ENCODE peak calls at places on chromosomes 7 and 10, in ten cellular contexts. One of them, this sample, is unnamed. For H3K4me1 and H3K36me3, the result is how much of the 10 kb centered on the place peaks cover.

GRCh38 chr7:129865932-129866214 is 86.9 kb downstream of the UBE2H start:
- DNase-seq in testis: no peak
- DNase-seq in psoas muscle: no peak
- DNase-seq in PC-3: no peak
- DNase-seq in colonic mucosa: no peak
- DNase-seq in astrocyte: no peak
- DNase-seq in left ventricle myocardium inferior: no peak
- DNase-seq in tibial artery: no peak
- DNase-seq in Peyer's patch: no peak
- DNase-seq in CD4-positive, alpha-beta memory T cell: no peak
- DNase-seq in this sample: no peak

GRCh38 chr7:156722427-156722826 is 81.9 kb downstream of the RNF32 start:
- DNase-seq in Peyer's patch: no peak
- DNase-seq in astrocyte: peak
- DNase-seq in CD4-positive, alpha-beta memory T cell: no peak
- DNase-seq in colonic mucosa: no peak
- DNase-seq in left ventricle myocardium inferior: no peak
- DNase-seq in testis: no peak
- DNase-seq in psoas muscle: no peak
- DNase-seq in tibial artery: no peak
- DNase-seq in PC-3: no peak
- DNase-seq in this sample: no peak

GRCh38 chr10:61139230-61139928 is 195.4 kb upstream of the RHOBTB1 start:
- DNase-seq in astrocyte: no peak
- DNase-seq in colonic mucosa: no peak
- DNase-seq in psoas muscle: no peak
- DNase-seq in CD4-positive, alpha-beta memory T cell: no peak
- DNase-seq in Peyer's patch: no peak
- DNase-seq in testis: no peak
- DNase-seq in tibial artery: no peak
- DNase-seq in left ventricle myocardium inferior: no peak
- DNase-seq in PC-3: no peak
- DNase-seq in this sample: no peak

GRCh38 chr10:132335189-132336063 is 3.4 kb downstream of the LRRC27 start:
- DNase-seq in left ventricle myocardium inferior: no peak
- DNase-seq in PC-3: no peak
- DNase-seq in tibial artery: peak
- DNase-seq in astrocyte: no peak
- DNase-seq in Peyer's patch: no peak
- DNase-seq in CD4-positive, alpha-beta memory T cell: no peak
- DNase-seq in colonic mucosa: no peak
- DNase-seq in psoas muscle: no peak
- DNase-seq in testis: peak
- DNase-seq in this sample: no peak

GRCh38 chr7:54678763-54679396 is 80.1 kb downstream of the SEC61G start:
- DNase-seq in PC-3: peak
- DNase-seq in left ventricle myocardium inferior: no peak
- DNase-seq in CD4-positive, alpha-beta memory T cell: no peak
- DNase-seq in astrocyte: no peak
- DNase-seq in tibial artery: no peak
- DNase-seq in colonic mucosa: no peak
- DNase-seq in Peyer's patch: no peak
- DNase-seq in psoas muscle: no peak
- DNase-seq in testis: no peak
- DNase-seq in this sample: no peak

GRCh38 chr7:149753370-149754233 is 19.8 kb downstream of the ZNF467 start:
- DNase-seq in CD4-positive, alpha-beta memory T cell: no peak
- DNase-seq in left ventricle myocardium inferior: no peak
- DNase-seq in astrocyte: peak
- DNase-seq in colonic mucosa: peak
- DNase-seq in tibial artery: no peak
- DNase-seq in testis: peak
- DNase-seq in psoas muscle: no peak
- DNase-seq in Peyer's patch: no peak
- DNase-seq in PC-3: peak
- DNase-seq in this sample: no peak

GRCh38 chr10:84264611-84265141 is 19.8 kb downstream of the RGR start:
- DNase-seq in colonic mucosa: peak
- DNase-seq in Peyer's patch: peak
- DNase-seq in CD4-positive, alpha-beta memory T cell: peak
- DNase-seq in tibial artery: peak
- DNase-seq in testis: peak
- DNase-seq in PC-3: peak
- DNase-seq in psoas muscle: peak
- DNase-seq in left ventricle myocardium inferior: peak
- DNase-seq in astrocyte: peak
- DNase-seq in this sample: peak

GRCh38 chr7:158374586-158374985 is 213.0 kb downstream of the PTPRN2 start:
- DNase-seq in PC-3: peak
- DNase-seq in CD4-positive, alpha-beta memory T cell: no peak
- DNase-seq in testis: no peak
- DNase-seq in Peyer's patch: no peak
- DNase-seq in psoas muscle: no peak
- DNase-seq in astrocyte: no peak
- DNase-seq in tibial artery: no peak
- DNase-seq in colonic mucosa: no peak
- DNase-seq in left ventricle myocardium inferior: no peak
- DNase-seq in this sample: no peak

GRCh38 chr10:122554576-122554975 is 6.0 kb upstream of the DMBT1 start:
- DNase-seq in psoas muscle: no peak
- DNase-seq in PC-3: no peak
- DNase-seq in colonic mucosa: no peak
- DNase-seq in tibial artery: no peak
- DNase-seq in left ventricle myocardium inferior: no peak
- DNase-seq in Peyer's patch: no peak
- DNase-seq in astrocyte: no peak
- DNase-seq in testis: no peak
- DNase-seq in CD4-positive, alpha-beta memory T cell: no peak
- DNase-seq in this sample: no peak

GRCh38 chr10:121553861-121554264 is 44.4 kb downstream of the FGFR2 start:
- DNase-seq in CD4-positive, alpha-beta memory T cell: no peak
- DNase-seq in astrocyte: no peak
- DNase-seq in tibial artery: no peak
- DNase-seq in testis: no peak
- DNase-seq in left ventricle myocardium inferior: no peak
- DNase-seq in Peyer's patch: no peak
- DNase-seq in psoas muscle: no peak
- DNase-seq in PC-3: peak
- DNase-seq in colonic mucosa: peak
- DNase-seq in this sample: no peak

GRCh38 chr10:5588080-5588453 is 63.3 kb downstream of the CALML3 start:
- DNase-seq in testis: no peak
- DNase-seq in tibial artery: peak
- DNase-seq in PC-3: no peak
- DNase-seq in psoas muscle: no peak
- DNase-seq in left ventricle myocardium inferior: no peak
- DNase-seq in astrocyte: no peak
- DNase-seq in Peyer's patch: no peak
- DNase-seq in colonic mucosa: no peak
- DNase-seq in CD4-positive, alpha-beta memory T cell: no peak
- DNase-seq in this sample: no peak

GRCh38 chr7:128946936-128947830 is 9.5 kb downstream of the IRF5 start:
- DNase-seq in left ventricle myocardium inferior: no peak
- DNase-seq in testis: no peak
- DNase-seq in PC-3: no peak
- DNase-seq in psoas muscle: no peak
- DNase-seq in tibial artery: no peak
- DNase-seq in Peyer's patch: no peak
- DNase-seq in astrocyte: no peak
- DNase-seq in CD4-positive, alpha-beta memory T cell: no peak
- DNase-seq in colonic mucosa: no peak
- DNase-seq in this sample: no peak

GRCh38 chr10:76115471-76116155 is 684.2 kb downstream of the LRMDA start:
- DNase-seq in CD4-positive, alpha-beta memory T cell: no peak
- DNase-seq in testis: no peak
- DNase-seq in psoas muscle: no peak
- DNase-seq in PC-3: peak
- DNase-seq in colonic mucosa: no peak
- DNase-seq in astrocyte: peak
- DNase-seq in Peyer's patch: no peak
- DNase-seq in tibial artery: no peak
- DNase-seq in left ventricle myocardium inferior: no peak
- DNase-seq in this sample: no peak

GRCh38 chr10:60237977-60238376 is 151.7 kb downstream of the ANK3 start:
- DNase-seq in Peyer's patch: no peak
- DNase-seq in colonic mucosa: no peak
- DNase-seq in astrocyte: peak
- DNase-seq in tibial artery: no peak
- DNase-seq in PC-3: peak
- DNase-seq in psoas muscle: no peak
- DNase-seq in CD4-positive, alpha-beta memory T cell: no peak
- DNase-seq in left ventricle myocardium inferior: no peak
- DNase-seq in testis: no peak
- DNase-seq in this sample: no peak

GRCh38 chr7:136523581-136523980 is 344.9 kb upstream of the CHRM2 start:
- DNase-seq in testis: no peak
- DNase-seq in Peyer's patch: no peak
- DNase-seq in CD4-positive, alpha-beta memory T cell: no peak
- DNase-seq in PC-3: no peak
- DNase-seq in colonic mucosa: no peak
- DNase-seq in psoas muscle: no peak
- DNase-seq in tibial artery: no peak
- DNase-seq in astrocyte: peak
- DNase-seq in left ventricle myocardium inferior: no peak
- DNase-seq in this sample: no peak
- H3K4me1 ChIP-seq in testis: under half
- H3K4me1 ChIP-seq in Peyer's patch: under half
- H3K4me1 ChIP-seq in CD4-positive, alpha-beta memory T cell: under half
- H3K4me1 ChIP-seq in PC-3: under half
- H3K4me1 ChIP-seq in colonic mucosa: under half
- H3K4me1 ChIP-seq in psoas muscle: under half
- H3K4me1 ChIP-seq in tibial artery: under half
- H3K4me1 ChIP-seq in astrocyte: under half
- H3K4me1 ChIP-seq in left ventricle myocardium inferior: under half
- H3K4me1 ChIP-seq in this sample: under half

GRCh38 chr7:16318989-16319915 is 102.1 kb downstream of the CRPPA start:
- DNase-seq in colonic mucosa: no peak
- DNase-seq in CD4-positive, alpha-beta memory T cell: no peak
- DNase-seq in testis: no peak
- DNase-seq in tibial artery: no peak
- DNase-seq in left ventricle myocardium inferior: no peak
- DNase-seq in Peyer's patch: no peak
- DNase-seq in PC-3: peak
- DNase-seq in psoas muscle: no peak
- DNase-seq in astrocyte: peak
- DNase-seq in this sample: no peak
- H3K4me3 ChIP-seq in colonic mucosa: no peak
- H3K4me3 ChIP-seq in CD4-positive, alpha-beta memory T cell: no peak
- H3K4me3 ChIP-seq in testis: no peak
- H3K4me3 ChIP-seq in tibial artery: no peak
- H3K4me3 ChIP-seq in left ventricle myocardium inferior: no peak
- H3K4me3 ChIP-seq in Peyer's patch: no peak
- H3K4me3 ChIP-seq in PC-3: no peak
- H3K4me3 ChIP-seq in psoas muscle: no peak
- H3K4me3 ChIP-seq in astrocyte: no peak
- H3K4me3 ChIP-seq in this sample: no peak

DNA sequence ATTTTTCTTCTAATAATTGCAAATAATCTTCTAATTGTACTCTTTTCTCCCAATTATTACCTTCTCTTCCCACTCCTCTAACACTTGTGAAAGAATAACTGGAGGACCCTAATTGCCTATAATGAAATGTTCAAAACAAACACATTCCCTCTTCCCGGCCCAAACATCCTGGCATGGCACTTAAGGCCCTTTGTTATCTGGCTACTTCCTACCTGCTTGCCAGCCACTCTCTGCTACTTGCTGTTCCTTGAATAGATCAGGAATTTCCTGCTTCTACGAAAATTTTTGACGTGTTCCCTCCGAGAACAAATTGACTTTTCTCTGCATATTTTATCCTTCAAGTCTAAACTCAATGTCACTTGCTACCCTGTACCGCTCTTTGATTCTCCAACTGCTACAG is 56.1 kb upstream of the NOBOX start:
- DNase-seq in psoas muscle: no peak
- DNase-seq in left ventricle myocardium inferior: no peak
- DNase-seq in tibial artery: no peak
- DNase-seq in PC-3: no peak
- DNase-seq in astrocyte: no peak
- DNase-seq in CD4-positive, alpha-beta memory T cell: no peak
- DNase-seq in testis: no peak
- DNase-seq in colonic mucosa: no peak
- DNase-seq in Peyer's patch: no peak
- DNase-seq in this sample: no peak
- H3K36me3 ChIP-seq in psoas muscle: under half
- H3K36me3 ChIP-seq in left ventricle myocardium inferior: under half
- H3K36me3 ChIP-seq in tibial artery: under half
- H3K36me3 ChIP-seq in PC-3: under half
- H3K36me3 ChIP-seq in astrocyte: under half
- H3K36me3 ChIP-seq in CD4-positive, alpha-beta memory T cell: under half
- H3K36me3 ChIP-seq in testis: under half
- H3K36me3 ChIP-seq in colonic mucosa: under half
- H3K36me3 ChIP-seq in Peyer's patch: under half
- H3K36me3 ChIP-seq in this sample: under half

GRCh38 chr7:131604841-131605279 is 48.4 kb upstream of the PODXL start:
- DNase-seq in testis: no peak
- DNase-seq in Peyer's patch: no peak
- DNase-seq in tibial artery: no peak
- DNase-seq in psoas muscle: no peak
- DNase-seq in PC-3: peak
- DNase-seq in CD4-positive, alpha-beta memory T cell: no peak
- DNase-seq in colonic mucosa: no peak
- DNase-seq in astrocyte: peak
- DNase-seq in left ventricle myocardium inferior: no peak
- DNase-seq in this sample: no peak

GRCh38 chr7:131605280-131605878 is 49.0 kb upstream of the PODXL start:
- DNase-seq in testis: no peak
- DNase-seq in tibial artery: no peak
- DNase-seq in PC-3: no peak
- DNase-seq in colonic mucosa: no peak
- DNase-seq in Peyer's patch: no peak
- DNase-seq in left ventricle myocardium inferior: no peak
- DNase-seq in psoas muscle: no peak
- DNase-seq in astrocyte: no peak
- DNase-seq in CD4-positive, alpha-beta memory T cell: no peak
- DNase-seq in this sample: no peak

GRCh38 chr7:131602304-131602993 is 46.0 kb upstream of the PODXL start:
- DNase-seq in colonic mucosa: no peak
- DNase-seq in Peyer's patch: no peak
- DNase-seq in testis: peak
- DNase-seq in CD4-positive, alpha-beta memory T cell: no peak
- DNase-seq in left ventricle myocardium inferior: no peak
- DNase-seq in PC-3: no peak
- DNase-seq in astrocyte: peak
- DNase-seq in psoas muscle: no peak
- DNase-seq in tibial artery: no peak
- DNase-seq in this sample: no peak

GRCh38 chr7:131603932-131604331 is 47.5 kb upstream of the PODXL start:
- DNase-seq in CD4-positive, alpha-beta memory T cell: no peak
- DNase-seq in psoas muscle: no peak
- DNase-seq in astrocyte: no peak
- DNase-seq in PC-3: no peak
- DNase-seq in colonic mucosa: no peak
- DNase-seq in Peyer's patch: no peak
- DNase-seq in left ventricle myocardium inferior: no peak
- DNase-seq in tibial artery: no peak
- DNase-seq in testis: no peak
- DNase-seq in this sample: no peak

DNA sequence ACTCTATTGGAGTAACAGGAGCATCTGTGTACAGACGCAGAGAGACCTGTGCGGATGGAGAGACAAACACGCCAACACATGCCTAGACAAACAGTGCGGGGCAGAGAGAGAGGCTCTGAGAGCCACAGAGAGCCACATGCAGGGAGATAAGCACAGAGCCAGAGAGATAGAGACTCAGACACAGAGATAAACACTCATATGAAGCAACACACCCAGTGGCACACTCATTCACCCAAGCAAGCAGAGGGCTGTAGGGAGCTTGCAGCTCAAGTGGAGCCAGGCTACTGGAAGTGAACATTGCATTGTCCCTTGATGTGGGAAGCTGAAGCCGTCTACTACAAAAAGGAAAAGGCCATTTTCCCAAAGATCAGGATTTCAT is 46.6 kb upstream of the PODXL start:
- DNase-seq in psoas muscle: no peak
- DNase-seq in left ventricle myocardium inferior: no peak
- DNase-seq in CD4-positive, alpha-beta memory T cell: no peak
- DNase-seq in testis: no peak
- DNase-seq in colonic mucosa: no peak
- DNase-seq in astrocyte: no peak
- DNase-seq in tibial artery: no peak
- DNase-seq in Peyer's patch: no peak
- DNase-seq in PC-3: no peak
- DNase-seq in this sample: no peak
- H3K4me1 ChIP-seq in psoas muscle: under half
- H3K4me1 ChIP-seq in left ventricle myocardium inferior: under half
- H3K4me1 ChIP-seq in CD4-positive, alpha-beta memory T cell: under half
- H3K4me1 ChIP-seq in testis: under half
- H3K4me1 ChIP-seq in colonic mucosa: under half
- H3K4me1 ChIP-seq in astrocyte: under half
- H3K4me1 ChIP-seq in tibial artery: under half
- H3K4me1 ChIP-seq in Peyer's patch: under half
- H3K4me1 ChIP-seq in PC-3: under half
- H3K4me1 ChIP-seq in this sample: under half